ENCODE peak calls at places on chromosome 20, in four cellular contexts. T is ELR; Y is AG08396; D is activated CD8-positive, alpha-beta memory T cell treated with anti-CD3 and anti-CD28 coated beads for 1 hour. R is an unnamed sample.

GRCh38 chr20:60868316-60868891 is 383.7 kb upstream of the CDH4 start:
- DNase-seq in T (no peak), Y (no peak), D (no peak), R (no peak)

GRCh38 chr20:12984863-12985262 is 23.9 kb upstream of the SPTLC3 start:
- DNase-seq in T (no peak), Y (no peak), D (no peak), R (no peak)

GRCh38 chr20:33828912-33829560 is 17.9 kb downstream of the CHMP4B start:
- DNase-seq in T (no peak), Y (no peak), D (no peak), R (peak)

GRCh38 chr20:18263723-18264122 is 24.6 kb upstream of the ZNF133 start:
- DNase-seq in T (no peak), Y (no peak), D (no peak), R (no peak)

GRCh38 chr20:5996765-5997164 is 46.3 kb downstream of the MCM8 start:
- DNase-seq in T (no peak), Y (no peak), D (no peak), R (no peak)

GRCh38 chr20:44599715-44600114 is 17.3 kb downstream of the PKIG start:
- DNase-seq in T (no peak), Y (no peak), D (no peak), R (no peak)

GRCh38 chr20:50928469-50928868 is 2.8 kb downstream of the ADNP start:
- DNase-seq in T (no peak), Y (no peak), D (no peak), R (no peak)

GRCh38 chr20:54668271-54669053 is 193.1 kb downstream of the DOK5 start:
- DNase-seq in T (peak), Y (no peak), D (no peak), R (peak)

GRCh38 chr20:20695250-20695816 is 17.1 kb downstream of the RALGAPA2 start:
- DNase-seq in T (no peak), Y (no peak), D (no peak), R (no peak)

GRCh38 chr20:17142666-17143065 is 84.2 kb upstream of the PCSK2 start:
- DNase-seq in T (no peak), Y (no peak), D (no peak), R (no peak)

GRCh38 chr20:46185353-46185752 is 67.2 kb downstream of the CD40 start:
- DNase-seq in T (no peak), Y (no peak), D (no peak), R (no peak)

GRCh38 chr20:35885212-35885611 is 69.1 kb downstream of the SCAND1 start:
- DNase-seq in T (no peak), Y (no peak), D (no peak), R (no peak)

GRCh38 chr20:53800883-53801604 is 207.4 kb upstream of the ZNF217 start:
- DNase-seq in T (no peak), Y (no peak), D (no peak), R (peak)

GRCh38 chr20:24782801-24783630 is 166.1 kb upstream of the CST7 start:
- DNase-seq in T (no peak), Y (no peak), D (no peak), R (peak)

GRCh38 chr20:35988910-35989463 is 20.6 kb downstream of the CNBD2 start:
- DNase-seq in T (peak), Y (no peak), D (no peak), R (no peak)

GRCh38 chr20:43658068-43658722 is 8.7 kb upstream of the MYBL2 start:
- DNase-seq in T (peak), Y (no peak), D (no peak), R (peak)

GRCh38 chr20:3998998-3999397 is 16.4 kb downstream of the RNF24 start:
- DNase-seq in T (no peak), Y (no peak), D (no peak), R (no peak)

GRCh38 chr20:38143238-38143645 is 21.8 kb downstream of the TGM2 start:
- DNase-seq in T (no peak), Y (no peak), D (no peak), R (peak)

GRCh38 chr20:33119725-33120720 is 40.6 kb downstream of the BPIFB4 start:
- DNase-seq in T (peak), Y (no peak), D (no peak), R (no peak)

GRCh38 chr20:18009116-18009515 is 40.3 kb downstream of the MGME1 start:
- DNase-seq in T (no peak), Y (no peak), D (no peak), R (peak)

GRCh38 chr20:50346372-50347347 is 156.0 kb downstream of the CEBPB start:
- DNase-seq in T (peak), Y (peak), D (no peak), R (no peak)

GRCh38 chr20:44717986-44718385 is 2.8 kb downstream of the CCN5 start:
- DNase-seq in T (peak), Y (no peak), D (no peak), R (peak)

GRCh38 chr20:2528671-2529070 is 7.7 kb upstream of the TMC2 start:
- DNase-seq in T (no peak), Y (no peak), D (no peak), R (peak)

GRCh38 chr20:5430670-5431069 is 113.9 kb upstream of the PROKR2 start:
- DNase-seq in T (no peak), Y (no peak), D (no peak), R (no peak)

GRCh38 chr20:33575302-33575701 is 85.4 kb downstream of the CBFA2T2 start:
- DNase-seq in T (no peak), Y (no peak), D (no peak), R (no peak)

GRCh38 chr20:17797579-17797978 is 97.8 kb downstream of the BANF2 start:
- DNase-seq in T (no peak), Y (no peak), D (no peak), R (no peak)

GRCh38 chr20:32820000-32820697 is 395 bp downstream of the MAPRE1 start:
- DNase-seq in T (peak), Y (peak), D (peak), R (peak)

GRCh38 chr20:46523108-46523507 is 9.7 kb upstream of the ZNF334 start:
- DNase-seq in T (no peak), Y (no peak), D (no peak), R (no peak)

GRCh38 chr20:59428006-59428405 is 127.6 kb downstream of the EDN3 start:
- DNase-seq in T (no peak), Y (no peak), D (no peak), R (no peak)

GRCh38 chr20:53639128-53639527 is 45.5 kb upstream of the ZNF217 start:
- DNase-seq in T (no peak), Y (no peak), D (no peak), R (no peak)